ENCODE peak calls at places on chromosomes 3 and 15, in five cellular contexts. One of them, this sample, is unnamed.

GRCh38 chr15:68353418-68354145 is 76.0 kb downstream of the FEM1B start:
- DNase-seq in K562: no peak
- DNase-seq in HCT116: no peak
- DNase-seq in HepG2: no peak
- DNase-seq in H1: no peak
- DNase-seq in this sample: no peak

GRCh38 chr15:62307551-62307950 is 142.5 kb upstream of the C2CD4B start:
- DNase-seq in H1: no peak
- DNase-seq in HepG2: no peak
- DNase-seq in HCT116: no peak
- DNase-seq in K562: no peak
- DNase-seq in this sample: no peak

GRCh38 chr3:114234739-114235138 is 2.6 kb downstream of the ZNF80 start:
- DNase-seq in H1: no peak
- DNase-seq in HepG2: no peak
- DNase-seq in K562: no peak
- DNase-seq in HCT116: no peak
- DNase-seq in this sample: no peak

GRCh38 chr3:125107861-125108567 is 52.2 kb upstream of the HEG1 start:
- DNase-seq in K562: no peak
- DNase-seq in HCT116: no peak
- DNase-seq in HepG2: no peak
- DNase-seq in H1: no peak
- DNase-seq in this sample: no peak

GRCh38 chr15:81929557-81929956 is 116.3 kb downstream of the MEX3B start:
- DNase-seq in K562: no peak
- DNase-seq in HCT116: no peak
- DNase-seq in H1: no peak
- DNase-seq in HepG2: no peak
- DNase-seq in this sample: no peak

GRCh38 chr15:92117301-92117731 is 263.8 kb downstream of the SLCO3A1 start:
- DNase-seq in H1: no peak
- DNase-seq in HepG2: no peak
- DNase-seq in HCT116: no peak
- DNase-seq in K562: no peak
- DNase-seq in this sample: no peak

GRCh38 chr3:132253262-132253878 is 63.8 kb upstream of the ACP3 start:
- DNase-seq in HepG2: peak; percentile 43
- DNase-seq in HCT116: peak; percentile 56
- DNase-seq in K562: peak; percentile 54
- DNase-seq in H1: no peak
- DNase-seq in this sample: peak; percentile 23

GRCh38 chr15:62153228-62153627 is 11.9 kb downstream of the C2CD4B start:
- DNase-seq in HCT116: no peak
- DNase-seq in H1: no peak
- DNase-seq in HepG2: no peak
- DNase-seq in K562: no peak
- DNase-seq in this sample: no peak

GRCh38 chr15:40957581-40958051 is 4.3 kb downstream of the CHAC1 start:
- DNase-seq in H1: no peak
- DNase-seq in K562: no peak
- DNase-seq in HCT116: no peak
- DNase-seq in HepG2: no peak
- DNase-seq in this sample: no peak

GRCh38 chr15:62486041-62486440 is 321.0 kb upstream of the C2CD4B start:
- DNase-seq in HCT116: no peak
- DNase-seq in H1: no peak
- DNase-seq in K562: no peak
- DNase-seq in HepG2: no peak
- DNase-seq in this sample: no peak

GRCh38 chr3:12097972-12098371 is 60.7 kb downstream of the TIMP4 start:
- DNase-seq in H1: no peak
- DNase-seq in K562: no peak
- DNase-seq in HCT116: no peak
- DNase-seq in HepG2: no peak
- DNase-seq in this sample: no peak

GRCh38 chr15:79082363-79083070 is 8.1 kb downstream of the RASGRF1 start:
- DNase-seq in K562: no peak
- DNase-seq in H1: no peak
- DNase-seq in HepG2: no peak
- DNase-seq in HCT116: no peak
- DNase-seq in this sample: no peak

GRCh38 chr15:99961011-99961441 is 227.8 kb upstream of the LYSMD4 start:
- DNase-seq in H1: peak; percentile 77
- DNase-seq in HepG2: no peak
- DNase-seq in K562: peak; percentile 34
- DNase-seq in HCT116: peak; percentile 51
- DNase-seq in this sample: peak; percentile 26

GRCh38 chr3:150449169-150449721 is 41.1 kb downstream of the TSC22D2 start:
- DNase-seq in K562: peak; percentile 71
- DNase-seq in HCT116: no peak
- DNase-seq in HepG2: no peak
- DNase-seq in H1: no peak
- DNase-seq in this sample: no peak

GRCh38 chr15:41804920-41805666 is 22.8 kb upstream of the JMJD7 start:
- DNase-seq in HepG2: no peak
- DNase-seq in HCT116: no peak
- DNase-seq in K562: no peak
- DNase-seq in H1: no peak
- DNase-seq in this sample: no peak

GRCh38 chr15:82730022-82730530 is 20.4 kb upstream of the AP3B2 start:
- DNase-seq in H1: no peak
- DNase-seq in K562: no peak
- DNase-seq in HepG2: no peak
- DNase-seq in HCT116: no peak
- DNase-seq in this sample: no peak

GRCh38 chr15:99197861-99198260 is 51.5 kb downstream of the TTC23 start:
- DNase-seq in HCT116: no peak
- DNase-seq in H1: no peak
- DNase-seq in K562: no peak
- DNase-seq in HepG2: no peak
- DNase-seq in this sample: no peak

GRCh38 chr3:170502297-170502696 is 83.6 kb downstream of the SLC7A14 start:
- DNase-seq in K562: no peak
- DNase-seq in H1: no peak
- DNase-seq in HepG2: no peak
- DNase-seq in HCT116: no peak
- DNase-seq in this sample: no peak

GRCh38 chr3:45799586-45799985 is 3.2 kb upstream of the SLC6A20 start:
- DNase-seq in HepG2: no peak
- DNase-seq in H1: peak; percentile 27
- DNase-seq in HCT116: no peak
- DNase-seq in K562: no peak
- DNase-seq in this sample: no peak

GRCh38 chr15:82649226-82649999 is 2.2 kb upstream of the CPEB1 start:
- DNase-seq in H1: no peak
- DNase-seq in HCT116: no peak
- DNase-seq in K562: no peak
- DNase-seq in HepG2: no peak
- DNase-seq in this sample: no peak

GRCh38 chr3:41182504-41183059 is 16.7 kb upstream of the CTNNB1 start:
- DNase-seq in HCT116: no peak
- DNase-seq in K562: no peak
- DNase-seq in HepG2: no peak
- DNase-seq in H1: no peak
- DNase-seq in this sample: no peak

GRCh38 chr15:58491151-58491473 is 59.3 kb downstream of the LIPC start:
- DNase-seq in K562: no peak
- DNase-seq in HepG2: no peak
- DNase-seq in H1: no peak
- DNase-seq in HCT116: no peak
- DNase-seq in this sample: no peak

GRCh38 chr3:126180477-126181397 is at the start of gene ALDH1L1:
- DNase-seq in H1: peak; percentile 84
- DNase-seq in HCT116: no peak
- DNase-seq in HepG2: peak; percentile 69
- DNase-seq in K562: no peak
- DNase-seq in this sample: peak; percentile 9

GRCh38 chr3:29099296-29099695 is 181.6 kb upstream of the RBMS3 start:
- DNase-seq in K562: no peak
- DNase-seq in HCT116: no peak
- DNase-seq in HepG2: no peak
- DNase-seq in H1: no peak
- DNase-seq in this sample: no peak

GRCh38 chr3:2653706-2654105 is 456.5 kb downstream of the IL5RA start:
- DNase-seq in HCT116: no peak
- DNase-seq in HepG2: no peak
- DNase-seq in K562: no peak
- DNase-seq in H1: no peak
- DNase-seq in this sample: no peak

GRCh38 chr3:15831927-15832326 is 34.1 kb upstream of the ANKRD28 start:
- DNase-seq in H1: no peak
- DNase-seq in HepG2: no peak
- DNase-seq in K562: no peak
- DNase-seq in HCT116: no peak
- DNase-seq in this sample: peak; percentile 30

GRCh38 chr3:145368748-145369147 is 792.2 kb downstream of the PLOD2 start:
- DNase-seq in HCT116: no peak
- DNase-seq in H1: no peak
- DNase-seq in HepG2: no peak
- DNase-seq in K562: no peak
- DNase-seq in this sample: no peak

GRCh38 chr3:193897791-193898190 is 238.2 kb upstream of the HES1 start:
- DNase-seq in HepG2: no peak
- DNase-seq in K562: peak; percentile 35
- DNase-seq in HCT116: no peak
- DNase-seq in H1: no peak
- DNase-seq in this sample: no peak

GRCh38 chr15:82105458-82106205 is 59.8 kb upstream of the MEX3B start:
- DNase-seq in H1: no peak
- DNase-seq in HepG2: peak; percentile 5
- DNase-seq in K562: no peak
- DNase-seq in HCT116: no peak
- DNase-seq in this sample: no peak

GRCh38 chr15:21260966-21261395 is 179.3 kb downstream of the POTEB3 start:
- DNase-seq in K562: no peak
- DNase-seq in H1: no peak
- DNase-seq in HepG2: no peak
- DNase-seq in HCT116: no peak
- DNase-seq in this sample: no peak

GRCh38 chr3:133663569-133664313 is 2.0 kb upstream of the TOPBP1 start:
- DNase-seq in H1: peak; percentile 47
- DNase-seq in K562: peak; percentile 79
- DNase-seq in HCT116: peak; percentile 63
- DNase-seq in HepG2: peak; percentile 82
- DNase-seq in this sample: no peak

GRCh38 chr3:133667118-133667517 is 5.4 kb upstream of the TOPBP1 start:
- DNase-seq in H1: no peak
- DNase-seq in HCT116: no peak
- DNase-seq in K562: no peak
- DNase-seq in HepG2: no peak
- DNase-seq in this sample: no peak

GRCh38 chr3:133659806-133660205 is 1.9 kb downstream of the TOPBP1 start:
- DNase-seq in HepG2: no peak
- DNase-seq in H1: no peak
- DNase-seq in HCT116: no peak
- DNase-seq in K562: no peak
- DNase-seq in this sample: no peak

GRCh38 chr3:133661454-133662255 is at the start of gene TOPBP1:
- DNase-seq in HCT116: peak; percentile 48
- DNase-seq in K562: peak; percentile 90
- DNase-seq in HepG2: peak; percentile 77
- DNase-seq in H1: peak; percentile 90
- DNase-seq in this sample: peak; percentile 86

DNA sequence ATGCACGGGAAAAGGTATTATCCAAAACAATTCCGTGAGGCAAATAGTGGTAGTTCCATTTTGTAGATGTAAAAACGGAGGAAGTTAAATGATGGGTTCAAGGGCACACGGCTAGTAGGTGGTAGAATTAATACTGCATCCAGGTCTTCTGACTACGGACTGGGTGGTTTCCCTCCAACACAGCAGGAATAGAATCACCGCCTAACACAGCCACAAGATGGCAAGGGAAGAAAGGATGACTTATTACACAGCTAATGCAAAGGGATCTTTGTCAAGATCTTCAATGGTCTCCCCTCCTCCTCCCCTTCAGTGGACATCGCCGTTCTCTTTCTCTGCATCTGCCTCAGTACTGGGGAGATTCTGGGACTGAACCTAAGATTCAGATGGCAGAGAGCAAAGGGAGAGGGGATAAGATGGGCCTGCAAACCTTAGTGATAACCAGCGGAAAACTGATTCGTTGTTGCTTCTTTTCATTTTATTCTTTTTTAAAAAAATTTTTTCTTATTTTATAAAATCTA is 574 bp upstream of the TOPBP1 start:
- DNase-seq in H1: no peak
- DNase-seq in K562: peak; percentile 56
- DNase-seq in HepG2: peak; percentile 71
- DNase-seq in HCT116: no peak
- DNase-seq in this sample: peak; percentile 67
- TF ChIP-seq JUND in H1: no peak
- TF ChIP-seq JUND in K562: no peak
- TF ChIP-seq JUND in HepG2: no peak
- TF ChIP-seq JUND in HCT116: no peak
- TF ChIP-seq JUND in this sample: no peak

DNA sequence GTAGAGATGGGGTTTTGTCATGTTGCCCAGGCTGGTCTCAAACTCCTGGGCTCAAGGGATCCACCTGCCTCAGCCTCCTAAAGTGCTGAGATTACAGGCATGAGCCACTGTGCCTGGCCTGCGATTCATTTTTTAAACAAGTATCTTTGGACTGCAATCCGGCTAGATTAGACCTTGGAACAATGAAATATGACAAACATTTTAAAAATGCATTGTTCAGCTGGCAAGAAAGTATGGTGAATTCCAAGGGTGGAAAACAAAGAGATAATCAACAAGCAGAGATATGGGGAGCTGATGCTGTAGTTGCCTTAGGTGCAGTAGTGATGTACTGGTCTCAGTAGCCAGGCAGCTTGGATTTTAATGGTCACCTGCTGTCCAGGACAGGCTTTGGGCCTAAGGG is 95.8 kb upstream of the GOLGA8J start:
- DNase-seq in HCT116: no peak
- DNase-seq in HepG2: no peak
- DNase-seq in H1: no peak
- DNase-seq in K562: no peak
- DNase-seq in this sample: no peak
- TF ChIP-seq JUND in HCT116: no peak
- TF ChIP-seq JUND in HepG2: no peak
- TF ChIP-seq JUND in H1: no peak
- TF ChIP-seq JUND in K562: no peak
- TF ChIP-seq JUND in this sample: no peak

GRCh38 chr3:116140100-116140689 is 305.1 kb downstream of the LSAMP start:
- DNase-seq in K562: peak; percentile 14
- DNase-seq in HCT116: peak; percentile 12
- DNase-seq in H1: no peak
- DNase-seq in HepG2: peak; percentile 9
- DNase-seq in this sample: peak; percentile 44
- TF ChIP-seq JUND in K562: no peak
- TF ChIP-seq JUND in HCT116: no peak
- TF ChIP-seq JUND in H1: no peak
- TF ChIP-seq JUND in HepG2: no peak
- TF ChIP-seq JUND in this sample: no peak

DNA sequence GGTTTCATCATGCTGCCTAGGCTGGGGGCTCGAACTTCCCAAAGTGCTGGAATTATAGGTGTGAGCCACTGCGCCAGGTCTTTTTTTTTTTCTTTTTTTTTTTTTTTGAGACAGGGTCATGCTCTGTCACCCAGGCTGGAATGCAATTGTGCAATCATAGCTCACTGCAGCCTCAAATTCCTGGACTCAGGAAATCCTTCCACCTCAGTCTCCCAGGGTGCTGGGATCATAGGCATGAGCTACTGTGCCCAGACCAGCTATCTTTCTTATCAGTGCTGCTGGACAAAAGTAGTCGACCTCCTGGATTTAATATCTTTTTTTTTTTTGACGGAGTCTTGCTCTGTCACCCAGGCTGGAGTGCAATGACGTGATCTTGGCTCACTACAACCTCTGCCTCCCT is 60.8 kb downstream of the TFDP2 start:
- DNase-seq in HCT116: peak; percentile 37
- DNase-seq in H1: no peak
- DNase-seq in HepG2: peak; percentile 80
- DNase-seq in K562: no peak
- DNase-seq in this sample: no peak
- TF ChIP-seq JUND in HCT116: peak; percentile 9
- TF ChIP-seq JUND in H1: no peak
- TF ChIP-seq JUND in HepG2: no peak
- TF ChIP-seq JUND in K562: no peak
- TF ChIP-seq JUND in this sample: no peak

This sample was measured in T47D.